ENCODE peak calls at places on chromosome 1, in nine cellular contexts. T, J, Q, V, Z, A, R, C and E are unnamed samples.

GRCh38 chr1:201648066-201648910 is 109.4 kb downstream of the NAV1 start:
- DNase-seq in V (no peak), J (no peak), C (peak; percentile 57), R (no peak), Z (no peak), A (no peak), Q (peak; percentile 47), T (no peak), E (peak; percentile 48)

GRCh38 chr1:98355656-98356384 is 305.7 kb upstream of the SNX7 start:
- DNase-seq in J (no peak), R (no peak), T (no peak), C (no peak), V (no peak), Z (no peak), A (no peak), Q (no peak), E (no peak)

GRCh38 chr1:116874622-116875277 is 35.0 kb upstream of the PTGFRN start:
- DNase-seq in T (no peak), V (no peak), C (peak; percentile 44), Z (no peak), A (no peak), J (no peak), Q (peak; percentile 37), R (no peak), E (no peak)

GRCh38 chr1:82390627-82391026 is 589.9 kb downstream of the ADGRL2 start:
- DNase-seq in T (no peak), Q (no peak), Z (no peak), J (no peak), A (no peak), V (no peak), R (no peak), C (no peak), E (no peak)

GRCh38 chr1:205545001-205545919 is 40.8 kb downstream of the CDK18 start:
- DNase-seq in C (no peak), Z (no peak), T (no peak), R (no peak), J (no peak), Q (no peak), A (no peak), V (no peak), E (no peak)

GRCh38 chr1:231219422-231220401 is 21.3 kb upstream of the GNPAT start:
- DNase-seq in V (no peak), R (no peak), A (no peak), C (no peak), T (no peak), J (no peak), Z (no peak), Q (peak; percentile 25), E (no peak)

GRCh38 chr1:247448107-247448778 is 9.7 kb downstream of the OR2B11 start:
- DNase-seq in T (no peak), J (no peak), V (no peak), Q (peak; percentile 56), Z (peak; percentile 4), R (no peak), C (peak; percentile 67), A (no peak), E (no peak)

GRCh38 chr1:15973772-15974171 is 2.1 kb downstream of the ZBTB17 start:
- DNase-seq in A (no peak), Q (no peak), R (no peak), V (no peak), C (no peak), J (no peak), Z (no peak), T (no peak), E (no peak)

GRCh38 chr1:46183119-46183842 is 7.0 kb upstream of the P3R3URF start:
- DNase-seq in V (no peak), R (peak; percentile 63), Z (peak; percentile 91), C (peak; percentile 83), A (peak; percentile 98), J (no peak), Q (peak; percentile 100), T (no peak), E (no peak)

GRCh38 chr1:8357329-8358101 is 39.6 kb downstream of the SLC45A1 start:
- DNase-seq in V (no peak), Q (no peak), T (no peak), C (no peak), A (no peak), Z (no peak), J (no peak), R (no peak), E (no peak)

GRCh38 chr1:40050863-40051262 is 10.3 kb downstream of the CAP1 start:
- DNase-seq in R (no peak), C (no peak), V (no peak), J (no peak), Z (no peak), T (no peak), Q (no peak), A (no peak), E (no peak)

GRCh38 chr1:108121361-108122143 is 78.6 kb downstream of the SLC25A24 start:
- DNase-seq in Q (peak; percentile 8), C (no peak), A (no peak), R (no peak), T (no peak), J (no peak), V (no peak), Z (no peak), E (no peak)

GRCh38 chr1:207828485-207829158 is 76.8 kb downstream of the CD46 start:
- DNase-seq in C (peak; percentile 93), T (peak; percentile 51), A (no peak), Z (peak; percentile 75), Q (peak; percentile 86), V (no peak), J (peak; percentile 25), R (peak; percentile 64), E (no peak)

GRCh38 chr1:159854101-159854692 is 8.3 kb downstream of the VSIG8 start:
- DNase-seq in Q (peak; percentile 66), R (no peak), J (peak; percentile 7), V (no peak), A (no peak), Z (no peak), C (peak; percentile 52), T (peak; percentile 19), E (peak; percentile 47)

GRCh38 chr1:115158181-115158580 is 68.9 kb upstream of the TSPAN2 start:
- DNase-seq in Q (peak; percentile 31), A (peak; percentile 80), V (no peak), Z (no peak), J (no peak), T (no peak), R (no peak), C (peak; percentile 63), E (no peak)

GRCh38 chr1:99571092-99571734 is 74.7 kb upstream of the PALMD start:
- DNase-seq in T (no peak), A (no peak), Z (no peak), J (no peak), V (no peak), R (no peak), C (no peak), Q (no peak), E (no peak)

GRCh38 chr1:46613661-46614603 is 2.7 kb downstream of the MOB3C start:
- DNase-seq in J (no peak), R (peak; percentile 50), V (no peak), C (peak; percentile 83), Q (peak; percentile 39), Z (peak; percentile 38), A (no peak), T (no peak), E (peak; percentile 54)

GRCh38 chr1:248786106-248786665 is 30.6 kb upstream of the LYPD8 start:
- DNase-seq in A (no peak), C (no peak), V (no peak), J (no peak), T (no peak), Q (peak; percentile 39), Z (no peak), R (no peak), E (no peak)

GRCh38 chr1:15303912-15304311 is 56.9 kb downstream of the FHAD1 start:
- DNase-seq in J (no peak), C (no peak), A (no peak), T (no peak), R (no peak), Q (no peak), V (no peak), Z (no peak), E (no peak)

GRCh38 chr1:119551218-119551617 is 44.2 kb downstream of the HSD3B1 start:
- DNase-seq in C (no peak), Z (no peak), Q (no peak), J (no peak), V (no peak), A (no peak), T (no peak), R (no peak), E (no peak)

GRCh38 chr1:201020040-201020591 is 3.4 kb downstream of the KIF21B start:
- DNase-seq in Z (no peak), J (no peak), R (no peak), Q (no peak), C (no peak), T (no peak), V (no peak), A (no peak), E (no peak)

GRCh38 chr1:229309074-229309473 is 33.8 kb downstream of the CCSAP start:
- DNase-seq in Q (no peak), A (no peak), R (no peak), Z (no peak), C (no peak), J (no peak), V (no peak), T (no peak), E (no peak)

GRCh38 chr1:204288061-204288588 is 71.6 kb downstream of the PLEKHA6 start:
- DNase-seq in Q (peak; percentile 99), Z (no peak), A (peak; percentile 98), C (peak; percentile 52), J (no peak), T (no peak), R (no peak), V (no peak), E (peak; percentile 80)

GRCh38 chr1:206909167-206909882 is 12.1 kb downstream of the IL24 start:
- DNase-seq in A (peak; percentile 86), R (no peak), Q (peak; percentile 74), V (no peak), C (peak; percentile 58), J (no peak), Z (no peak), T (no peak), E (peak; percentile 39)

GRCh38 chr1:153677718-153678518 is 570 bp upstream of the NPR1 start:
- DNase-seq in Q (peak; percentile 49), Z (no peak), C (peak; percentile 71), V (no peak), T (peak; percentile 37), A (no peak), R (no peak), J (peak; percentile 27), E (peak; percentile 64)

GRCh38 chr1:41645062-41645461 is 160.6 kb upstream of the EDN2 start:
- DNase-seq in Z (no peak), R (no peak), J (no peak), C (no peak), T (no peak), V (no peak), A (no peak), Q (no peak), E (no peak)

GRCh38 chr1:46768445-46768844 is 30.4 kb upstream of the CYP4B1 start:
- DNase-seq in T (no peak), Q (no peak), C (no peak), R (no peak), A (no peak), J (no peak), Z (no peak), V (no peak), E (no peak)

GRCh38 chr1:222711319-222712252 is 705 bp downstream of the AIDA start:
- DNase-seq in R (no peak), Z (peak; percentile 29), J (peak; percentile 30), A (peak; percentile 34), V (peak; percentile 30), Q (peak; percentile 72), T (peak; percentile 35), C (peak; percentile 60), E (peak; percentile 59)

GRCh38 chr1:206651958-206652890 is 16.9 kb downstream of the DYRK3 start:
- DNase-seq in J (no peak), A (no peak), Q (peak; percentile 28), C (no peak), T (no peak), Z (no peak), R (no peak), V (no peak), E (no peak)

GRCh38 chr1:8118031-8118451 is 91.9 kb upstream of the ERRFI1 start:
- DNase-seq in C (no peak), T (no peak), A (no peak), V (no peak), R (no peak), J (no peak), Q (peak; percentile 26), Z (no peak), E (no peak)

GRCh38 chr1:96565546-96565945 is 156.0 kb upstream of the PTBP2 start:
- DNase-seq in R (no peak), Z (no peak), T (no peak), Q (no peak), C (peak; percentile 41), J (no peak), V (no peak), A (no peak), E (no peak)